ENCODE peak calls at places on chromosomes 4 and X, in seven cellular contexts. K is cardiac muscle cell; Y is iPS-NIHi11; A is SW 1271; I is mucosa of descending colon; Q is AG09309; L is stimulated activated CD4-positive, alpha-beta T cell treated with anti-CD3 and anti-CD28 coated beads, Interleukin-4, amount 100 ng/mL, for 48 hours. P is an unnamed sample.

GRCh38 chr4:48681856-48682255 is 98.2 kb downstream of the FRYL start:
- DNase-seq in K (peak; percentile 11), Y (no peak), A (peak; percentile 21), I (no peak), Q (no peak), L (no peak), P (no peak)

GRCh38 chr4:8745036-8745827 is 126.4 kb downstream of the HMX1 start:
- DNase-seq in K (no peak), Y (no peak), A (no peak), I (no peak), Q (no peak), L (no peak), P (no peak)

GRCh38 chrX:49162620-49163019 is at the start of gene MAGIX:
- DNase-seq in K (no peak), Y (no peak), A (no peak), I (peak; percentile 57), Q (no peak), L (no peak), P (no peak)

GRCh38 chr4:8495803-8496202 is 55.2 kb downstream of the TRMT44 start:
- DNase-seq in K (no peak), Y (no peak), A (no peak), I (no peak), Q (no peak), L (no peak), P (no peak)

GRCh38 chr4:54746228-54746627 is 88.5 kb downstream of the KIT start:
- DNase-seq in K (no peak), Y (no peak), A (no peak), I (no peak), Q (peak; percentile 81), L (no peak), P (no peak)

GRCh38 chrX:72073614-72074013 is 58.1 kb downstream of the RTL5 start:
- DNase-seq in K (no peak), Y (no peak), A (no peak), I (no peak), Q (no peak), L (no peak), P (no peak)

GRCh38 chrX:72269671-72270251 is 7.3 kb downstream of the RPS4X start:
- DNase-seq in K (no peak), Y (no peak), A (peak; percentile 34), I (no peak), Q (peak; percentile 23), L (no peak), P (no peak)

GRCh38 chr4:7666011-7666410 is 231.3 kb upstream of the PSAPL1 start:
- DNase-seq in K (no peak), Y (no peak), A (no peak), I (no peak), Q (no peak), L (no peak), P (no peak)

GRCh38 chr4:183596056-183596757 is 62.8 kb downstream of the RWDD4 start:
- DNase-seq in K (no peak), Y (no peak), A (no peak), I (no peak), Q (no peak), L (no peak), P (no peak)

GRCh38 chr4:17072483-17072882 is 174.0 kb upstream of the LDB2 start:
- DNase-seq in K (no peak), Y (no peak), A (no peak), I (no peak), Q (no peak), L (no peak), P (no peak)

P was measured in D341Med.